ENCODE peak calls at places on chromosomes 12 and 14, in four cellular contexts. N, G, P and Q are unnamed samples.

GRCh38 chr12:12901158-12901791 is 9.9 kb downstream of the GPRC5A start:
- DNase-seq in P (no peak), G (no peak), N (no peak), Q (no peak)

GRCh38 chr14:65332141-65332871 is 80.2 kb upstream of the FUT8 start:
- DNase-seq in G (no peak), P (no peak), N (no peak), Q (no peak)

GRCh38 chr14:45249847-45250575 is 3.0 kb downstream of the MIS18BP1 start:
- DNase-seq in G (no peak), P (no peak), N (no peak), Q (no peak)

GRCh38 chr14:43411841-43412240 is 1095.2 kb downstream of the FSCB start:
- DNase-seq in N (no peak), P (no peak), G (no peak), Q (no peak)

GRCh38 chr12:53102883-53103807 is at the start of gene SOAT2:
- DNase-seq in P (no peak), N (no peak), G (peak), Q (no peak)

GRCh38 chr12:122981036-122981471 is 573 bp downstream of the ARL6IP4 start:
- DNase-seq in N (no peak), G (no peak), P (no peak), Q (no peak)

GRCh38 chr14:76964695-76965094 is 63.8 kb downstream of the IRF2BPL start:
- DNase-seq in P (no peak), N (no peak), G (no peak), Q (no peak)

GRCh38 chr14:103013028-103013427 is 44.3 kb downstream of the CDC42BPB start:
- DNase-seq in P (no peak), G (peak), N (no peak), Q (no peak)

GRCh38 chr14:85061256-85061655 is 468.7 kb upstream of the FLRT2 start:
- DNase-seq in G (no peak), N (no peak), P (no peak), Q (no peak)

GRCh38 chr14:68693926-68694325 is 98.9 kb downstream of the ZFP36L1 start:
- DNase-seq in P (no peak), N (no peak), G (no peak), Q (no peak)

GRCh38 chr14:96554315-96554910 is 52.2 kb downstream of the PAPOLA start:
- DNase-seq in G (no peak), P (no peak), N (no peak), Q (no peak)

GRCh38 chr14:64960762-64961276 is 11.3 kb downstream of the RAB15 start:
- DNase-seq in N (no peak), P (no peak), G (no peak), Q (no peak)

GRCh38 chr12:67647547-67648305 is 819 bp upstream of the DYRK2 start:
- DNase-seq in G (peak), P (peak), N (peak), Q (no peak)

GRCh38 chr12:20588057-20588456 is 107.1 kb upstream of the SLCO1C1 start:
- DNase-seq in N (no peak), P (no peak), G (no peak), Q (no peak)

GRCh38 chr12:104687823-104688573 is 231.2 kb downstream of the CHST11 start:
- DNase-seq in N (no peak), P (no peak), G (no peak), Q (no peak)

GRCh38 chr12:91613223-91613779 is 430.7 kb upstream of the DCN start:
- DNase-seq in P (no peak), G (no peak), N (no peak), Q (no peak)

GRCh38 chr12:6383572-6384498 is at the start of gene LTBR:
- DNase-seq in P (no peak), N (no peak), G (peak), Q (no peak)

GRCh38 chr14:82528011-82528410 is 994.4 kb upstream of the SEL1L start:
- DNase-seq in G (no peak), N (no peak), P (no peak), Q (no peak)

GRCh38 chr14:62745496-62745895 is 299.8 kb downstream of the KCNH5 start:
- DNase-seq in G (no peak), N (no peak), P (no peak), Q (no peak)

GRCh38 chr14:23361320-23361719 is 3.7 kb downstream of the EFS start:
- DNase-seq in G (no peak), N (no peak), P (no peak), Q (no peak)

GRCh38 chr12:81187686-81188085 is 109.8 kb downstream of the ACSS3 start:
- DNase-seq in P (no peak), G (no peak), N (no peak), Q (no peak)

GRCh38 chr12:105382771-105383632 is 52.5 kb downstream of the C12orf75 start:
- DNase-seq in N (peak), P (peak), G (no peak), Q (no peak)

GRCh38 chr12:72925716-72926115 is 653.5 kb downstream of the TRHDE start:
- DNase-seq in P (no peak), N (no peak), G (no peak), Q (no peak)
- TF ChIP-seq CTCF in P (no peak), N (no peak), G (no peak), Q (no peak)

GRCh38 chr12:11171145-11171952 is at the start of gene SMIM10L1:
- DNase-seq in P (peak), G (peak), N (peak), Q (peak)
- TF ChIP-seq CTCF in P (no peak), G (no peak), N (no peak), Q (no peak)

GRCh38 chr12:98373982-98374381 is 141.4 kb upstream of the TMPO start:
- DNase-seq in G (no peak), N (no peak), P (no peak), Q (no peak)
- TF ChIP-seq CTCF in G (no peak), N (no peak), P (peak), Q (no peak)

DNA sequence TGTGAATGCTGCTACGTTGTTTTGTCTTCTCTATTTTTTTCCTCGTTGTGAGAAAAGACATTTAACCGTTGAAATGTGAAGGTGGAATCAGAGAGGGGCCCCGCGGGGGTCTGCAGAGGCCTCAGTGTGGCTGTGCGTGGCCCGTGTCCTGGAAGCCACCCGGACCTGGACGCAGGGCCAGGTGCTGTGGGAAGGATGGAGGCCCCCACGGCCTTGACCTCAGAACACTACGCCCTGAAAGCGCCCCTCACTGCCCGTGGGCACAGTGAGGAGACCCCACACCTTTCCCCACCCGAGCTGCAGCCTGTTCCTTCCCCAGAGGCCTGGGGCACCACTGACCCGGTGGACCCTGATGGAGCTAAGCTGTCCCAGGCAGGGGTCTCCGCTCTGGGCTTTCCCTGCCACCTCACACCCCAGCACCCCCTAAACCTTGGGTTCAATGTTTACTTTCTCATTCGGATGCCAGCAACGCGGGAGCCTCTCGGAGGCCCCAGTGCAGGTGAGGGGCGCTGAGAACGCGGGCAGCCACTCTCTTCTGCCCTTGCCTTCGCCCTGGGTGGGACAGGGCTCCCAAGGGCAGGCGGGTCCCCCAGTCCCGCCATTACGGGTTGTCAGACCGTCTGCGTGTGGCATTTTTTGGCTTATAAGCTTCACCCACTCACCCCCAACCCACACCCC is 26.9 kb downstream of the SETD1B start:
- DNase-seq in G (no peak), P (no peak), N (no peak), Q (no peak)
- TF ChIP-seq CTCF in G (no peak), P (no peak), N (no peak), Q (no peak)

DNA sequence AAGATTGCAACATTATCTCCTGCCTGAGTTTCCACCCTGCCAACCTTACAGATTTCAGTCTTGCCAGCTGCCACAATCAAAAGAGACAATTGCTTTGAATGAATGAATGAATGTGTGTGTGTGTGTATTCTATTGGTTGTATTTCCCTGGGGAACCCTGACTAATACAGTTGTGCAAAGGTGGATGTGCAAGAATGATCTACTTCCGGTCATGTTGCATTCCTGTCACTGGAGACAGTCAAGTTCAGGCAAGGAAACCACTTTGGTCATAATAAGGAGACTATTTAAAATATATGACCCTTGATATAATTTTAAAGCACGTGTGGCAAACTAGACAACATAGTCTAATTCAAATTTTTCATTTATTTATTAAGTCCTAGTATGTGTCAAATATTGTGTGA is 13.1 kb downstream of the RERG start:
- DNase-seq in P (no peak), G (no peak), N (no peak), Q (no peak)
- TF ChIP-seq CTCF in P (peak), G (no peak), N (peak), Q (no peak)

DNA sequence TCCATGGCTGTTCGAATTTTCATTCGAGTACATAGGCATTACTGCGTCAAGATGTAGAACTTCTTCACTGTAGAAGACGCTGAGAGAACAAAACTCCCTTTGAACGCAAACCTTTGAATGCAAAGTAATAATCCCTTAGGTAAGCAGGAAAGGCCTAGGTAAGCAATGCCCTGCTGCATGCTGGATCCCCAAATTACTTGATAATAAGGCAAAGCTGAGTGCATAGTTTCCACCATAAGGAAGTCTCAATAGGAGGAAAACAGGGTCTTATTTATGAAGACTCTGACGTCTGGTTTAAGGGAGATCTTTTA is 10.0 kb upstream of the RTRAF start:
- DNase-seq in N (no peak), G (no peak), P (no peak), Q (no peak)
- TF ChIP-seq CTCF in N (no peak), G (no peak), P (no peak), Q (no peak)

GRCh38 chr14:22265319-22266140 is 323.5 kb downstream of the DAD1 start:
- DNase-seq in G (no peak), P (no peak), N (no peak), Q (no peak)
- TF ChIP-seq CTCF in G (no peak), P (peak), N (peak), Q (no peak)

GRCh38 chr12:4814485-4814884 is 94.3 kb downstream of the GALNT8 start:
- DNase-seq in P (no peak), N (no peak), G (no peak), Q (no peak)

GRCh38 chr12:4819654-4820053 is 90.1 kb upstream of the KCNA1 start:
- DNase-seq in G (no peak), N (no peak), P (no peak), Q (no peak)

GRCh38 chr12:4816776-4817530 is 92.8 kb upstream of the KCNA1 start:
- DNase-seq in G (no peak), N (no peak), P (no peak), Q (no peak)

GRCh38 chr12:4821000-4821399 is 88.7 kb upstream of the KCNA1 start:
- DNase-seq in N (no peak), P (no peak), G (no peak), Q (no peak)

DNA sequence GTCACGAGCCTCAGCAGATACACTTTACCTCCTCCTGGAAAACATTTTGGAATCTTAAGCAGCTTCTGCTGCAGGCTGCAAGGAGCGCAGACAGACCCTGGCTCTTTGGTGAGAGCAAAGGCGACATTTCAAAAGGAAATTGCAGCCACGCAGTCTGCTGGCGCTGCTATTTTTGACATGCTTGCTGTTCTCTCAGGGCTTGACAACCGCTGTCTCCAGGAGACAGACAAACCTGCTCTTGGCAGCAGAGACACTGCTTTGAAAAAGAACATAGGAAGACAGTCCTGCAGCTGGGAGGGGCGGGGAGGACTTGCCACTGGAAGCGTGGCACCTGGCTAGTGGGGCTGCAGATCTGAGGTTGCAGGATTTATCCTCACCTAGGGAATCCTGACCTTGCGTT is 91.9 kb upstream of the KCNA1 start:
- DNase-seq in N (no peak), G (no peak), P (no peak), Q (no peak)
- TF ChIP-seq CTCF in N (no peak), G (no peak), P (no peak), Q (no peak)